ENCODE peak calls at places on chromosome 6, in five cellular contexts. R is GM12865; B is effector CD8-positive, alpha-beta T cell; W is nucleus accumbens; D is SW 1271. P is an unnamed sample.

GRCh38 chr6:170090561-170090960 is 200.3 kb downstream of the DLL1 start:
- DNase-seq in B (no peak), R (no peak), W (no peak), D (no peak), P (no peak)

GRCh38 chr6:18110160-18110559 is 12.3 kb downstream of the NHLRC1 start:
- DNase-seq in B (no peak), D (no peak), R (no peak), W (no peak), P (no peak)

GRCh38 chr6:141726158-141726557 is 406.6 kb upstream of the GJE1 start:
- DNase-seq in R (no peak), D (no peak), B (no peak), W (no peak), P (no peak)

GRCh38 chr6:133814797-133815196 is 74.1 kb upstream of the TCF21 start:
- DNase-seq in W (no peak), D (peak), R (no peak), B (no peak), P (no peak)

GRCh38 chr6:43265564-43265963 is 22.3 kb downstream of the TTBK1 start:
- DNase-seq in R (no peak), B (no peak), D (no peak), W (no peak), P (no peak)

GRCh38 chr6:72620866-72621242 is 1.0 kb upstream of the KCNQ5 start:
- DNase-seq in W (no peak), R (no peak), B (peak), D (no peak), P (peak)

GRCh38 chr6:169236988-169237387 is 16.7 kb downstream of the THBS2 start:
- DNase-seq in R (no peak), B (no peak), D (no peak), W (no peak), P (no peak)

GRCh38 chr6:34839696-34840352 is 47.9 kb downstream of the BLTP3A start:
- DNase-seq in D (no peak), W (no peak), R (no peak), B (no peak), P (no peak)

GRCh38 chr6:31651602-31652191 is 764 bp downstream of the BAG6 start:
- DNase-seq in D (peak), R (peak), B (no peak), W (no peak), P (peak)

GRCh38 chr6:36139991-36140710 is 9.8 kb downstream of the MAPK13 start:
- DNase-seq in R (no peak), B (no peak), W (no peak), D (no peak), P (no peak)

GRCh38 chr6:42136508-42137191 is 5.8 kb downstream of the C6orf132 start:
- DNase-seq in W (no peak), B (no peak), R (peak), D (no peak), P (peak)

GRCh38 chr6:79570129-79570801 is 33.0 kb upstream of the LCA5 start:
- DNase-seq in D (no peak), R (no peak), W (no peak), B (no peak), P (no peak)

GRCh38 chr6:105482227-105482839 is 79.5 kb upstream of the PREP start:
- DNase-seq in W (no peak), B (no peak), R (peak), D (no peak), P (peak)

GRCh38 chr6:166242888-166243287 is 65.3 kb downstream of the PRR18 start:
- DNase-seq in D (no peak), R (no peak), B (no peak), W (no peak), P (no peak)

P was measured in RPMI8226.